ENCODE peak calls at places on chromosomes 2 and 18, in nine cellular contexts. K is body of pancreas, A is tibial nerve, Y is A549, M is right lobe of liver, C is stomach, Z is breast epithelium, Q is HCT116, T is uterus. V is an unnamed sample.

GRCh38 chr18:48842259-48843061 is 108.3 kb downstream of the SMAD7 start:
- DNase-seq in K (peak; percentile 53), A (no peak), Y (no peak), M (peak; percentile 56), C (peak; percentile 44), Z (no peak), Q (no peak), T (peak; percentile 41), V (peak; percentile 85)

GRCh38 chr18:9389706-9390105 is 55.1 kb downstream of the TWSG1 start:
- DNase-seq in K (no peak), A (no peak), Y (no peak), M (no peak), C (no peak), Z (no peak), Q (no peak), T (no peak), V (no peak)

GRCh38 chr2:241702405-241703127 is 727 bp downstream of the ING5 start:
- DNase-seq in K (peak; percentile 92), A (peak; percentile 22), Y (peak; percentile 84), M (peak; percentile 94), C (peak; percentile 83), Z (peak; percentile 88), Q (peak; percentile 59), T (peak; percentile 83), V (peak; percentile 97)

GRCh38 chr2:155310589-155310988 is 612.1 kb downstream of the KCNJ3 start:
- DNase-seq in K (no peak), A (no peak), Y (peak; percentile 33), M (no peak), C (no peak), Z (no peak), Q (peak; percentile 47), T (no peak), V (no peak)

GRCh38 chr18:63924551-63924950 is 16.8 kb downstream of the SERPINB10 start:
- DNase-seq in K (no peak), A (no peak), Y (no peak), M (no peak), C (no peak), Z (no peak), Q (no peak), T (no peak), V (no peak)

GRCh38 chr2:218223046-218223445 is 6.1 kb downstream of the ARPC2 start:
- DNase-seq in K (no peak), A (no peak), Y (no peak), M (no peak), C (no peak), Z (no peak), Q (no peak), T (no peak), V (no peak)

GRCh38 chr2:145230546-145230945 is 710.6 kb upstream of the ZEB2 start:
- DNase-seq in K (no peak), A (no peak), Y (no peak), M (no peak), C (no peak), Z (no peak), Q (no peak), T (no peak), V (no peak)

GRCh38 chr2:125341353-125341752 is 1314.6 kb upstream of the GYPC start:
- DNase-seq in K (no peak), A (no peak), Y (no peak), M (no peak), C (no peak), Z (no peak), Q (no peak), T (no peak), V (no peak)

GRCh38 chr2:46643951-46644350 is 164.6 kb downstream of the TMEM247 start:
- DNase-seq in K (no peak), A (no peak), Y (no peak), M (no peak), C (no peak), Z (no peak), Q (no peak), T (no peak), V (no peak)

GRCh38 chr2:55137024-55137958 is 87.0 kb upstream of the RTN4 start:
- DNase-seq in K (peak; percentile 32), A (no peak), Y (no peak), M (no peak), C (no peak), Z (no peak), Q (no peak), T (no peak), V (no peak)

GRCh38 chr2:1709970-1710560 is 34.2 kb downstream of the PXDN start:
- DNase-seq in K (no peak), A (no peak), Y (no peak), M (no peak), C (no peak), Z (no peak), Q (no peak), T (no peak), V (no peak)

GRCh38 chr2:69012310-69013122 is 463 bp upstream of the ANTXR1 start:
- DNase-seq in K (peak; percentile 38), A (peak; percentile 76), Y (peak; percentile 85), M (no peak), C (peak; percentile 54), Z (no peak), Q (peak; percentile 23), T (peak; percentile 79), V (peak; percentile 81)

GRCh38 chr2:216505133-216506106 is 6.8 kb downstream of the RPL37A start:
- DNase-seq in K (no peak), A (no peak), Y (no peak), M (no peak), C (no peak), Z (no peak), Q (no peak), T (no peak), V (no peak)

GRCh38 chr2:216507220-216508143 is 8.8 kb downstream of the RPL37A start:
- DNase-seq in K (no peak), A (no peak), Y (no peak), M (no peak), C (no peak), Z (no peak), Q (no peak), T (no peak), V (no peak)

GRCh38 chr2:216504376-216504762 is 5.7 kb downstream of the RPL37A start:
- DNase-seq in K (no peak), A (no peak), Y (no peak), M (no peak), C (no peak), Z (no peak), Q (no peak), T (no peak), V (no peak)

GRCh38 chr2:216503697-216504375 is 5.2 kb downstream of the RPL37A start:
- DNase-seq in K (no peak), A (no peak), Y (no peak), M (no peak), C (no peak), Z (no peak), Q (no peak), T (no peak), V (no peak)

DNA sequence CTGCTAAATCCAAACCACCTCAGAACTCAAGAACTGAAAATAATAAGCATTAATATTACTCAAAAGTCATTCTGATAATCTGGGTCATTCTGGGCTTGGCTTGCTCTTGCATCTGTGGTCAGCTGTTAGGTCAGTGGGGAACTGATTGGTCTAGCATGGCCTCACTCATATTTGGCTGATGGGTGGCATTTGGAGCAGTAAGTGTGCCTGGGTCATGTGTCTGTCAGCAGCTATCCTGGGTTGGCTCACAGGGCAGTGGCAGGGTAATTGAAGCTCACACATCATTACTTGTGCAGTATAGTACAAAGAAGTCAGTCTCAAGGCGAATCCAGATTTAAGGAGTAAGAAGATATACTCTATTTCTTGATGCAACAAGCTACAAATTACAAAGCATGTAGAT is 9.6 kb downstream of the RPL37A start:
- DNase-seq in K (no peak), A (no peak), Y (no peak), M (no peak), C (no peak), Z (no peak), Q (no peak), T (no peak), V (no peak)
- TF ChIP-seq POLR2A in K (no peak), A (no peak), Y (no peak), M (no peak), C (no peak), Z (no peak), Q (no peak), T (no peak), V (no peak)

DNA sequence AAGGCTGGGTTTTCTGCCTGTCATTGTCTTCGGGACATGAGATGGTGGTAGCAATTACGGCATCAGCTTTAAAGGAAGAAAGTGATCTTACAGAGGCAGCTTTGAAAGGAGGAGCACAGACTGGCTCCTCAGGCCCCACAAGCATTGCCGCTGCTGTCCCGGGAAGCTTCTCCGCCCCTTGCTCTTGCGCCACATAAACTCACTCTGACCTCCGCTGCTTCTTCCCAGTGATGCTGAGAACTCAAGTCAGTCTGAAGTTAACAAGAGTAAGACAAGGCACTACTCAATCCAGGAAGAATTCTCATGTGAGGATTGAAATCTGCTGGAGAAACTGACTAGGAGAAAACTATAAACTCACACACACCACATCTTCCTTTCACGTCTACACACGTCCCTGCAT is 112.4 kb upstream of the RIOK3 start:
- DNase-seq in K (peak; percentile 24), A (no peak), Y (no peak), M (no peak), C (no peak), Z (no peak), Q (no peak), T (no peak), V (no peak)
- H3K4me1 ChIP-seq in K (no peaks in the 10 kb centered on the region), A (peaks cover 17% of the 10 kb centered on the region), Y (no peaks in the 10 kb centered on the region), M (no peaks in the 10 kb centered on the region), C (no peaks in the 10 kb centered on the region), Z (no peaks in the 10 kb centered on the region), Q (no peaks in the 10 kb centered on the region), T (no peaks in the 10 kb centered on the region), V (no peaks in the 10 kb centered on the region)

GRCh38 chr2:226793615-226794014 is 6.0 kb downstream of the IRS1 start:
- DNase-seq in K (no peak), A (no peak), Y (no peak), M (no peak), C (no peak), Z (no peak), Q (no peak), T (no peak), V (no peak)

GRCh38 chr2:226791487-226792081 is 8.0 kb downstream of the IRS1 start:
- DNase-seq in K (peak; percentile 92), A (peak; percentile 75), Y (peak; percentile 87), M (peak; percentile 95), C (peak; percentile 92), Z (peak; percentile 88), Q (no peak), T (peak; percentile 82), V (peak; percentile 97)

GRCh38 chr2:226794077-226794670 is 5.4 kb downstream of the IRS1 start:
- DNase-seq in K (no peak), A (no peak), Y (no peak), M (no peak), C (no peak), Z (no peak), Q (no peak), T (peak; percentile 34), V (no peak)

GRCh38 chr2:226791056-226791486 is 8.5 kb downstream of the IRS1 start:
- DNase-seq in K (peak; percentile 73), A (peak; percentile 55), Y (no peak), M (peak; percentile 63), C (no peak), Z (no peak), Q (no peak), T (peak; percentile 72), V (no peak)

GRCh38 chr2:226792155-226792871 is 7.3 kb downstream of the IRS1 start:
- DNase-seq in K (no peak), A (no peak), Y (no peak), M (no peak), C (no peak), Z (no peak), Q (no peak), T (no peak), V (no peak)
- H3K27ac ChIP-seq in K (peak overlapping the region; percentile 95), A (peak overlapping the region; percentile 88), Y (peak overlapping the region; percentile 93), M (peak overlapping the region; percentile 82), C (peak overlapping the region; percentile 94), Z (peak overlapping the region; percentile 95), Q (peak overlapping the region; percentile 37), T (peak overlapping the region; percentile 93), V (peak overlapping the region; percentile 94)

GRCh38 chr2:232328516-232329460 is 49.8 kb upstream of the ALPP start:
- DNase-seq in K (no peak), A (no peak), Y (no peak), M (peak; percentile 44), C (no peak), Z (no peak), Q (no peak), T (no peak), V (peak; percentile 73)
- TF ChIP-seq POLR2A in K (no peak), A (no peak), Y (no peak), M (no peak), C (no peak), Z (no peak), Q (no peak), T (no peak), V (no peak)

V was measured in spleen.